ENCODE peak calls at places on chromosome 13, in nine cellular contexts. E is RWPE1, H is thoracic aorta, W is A549, U is GM06990, P is MM.1S, K is nephron progenitor cell, J is HFFc6, Y is progenitor cell of endocrine pancreas. B is an unnamed sample.

GRCh38 chr13:20160346-20161274 is at the start of gene GJA3:
- DNase-seq in E (peak), H (no peak), W (peak), U (peak), P (no peak), K (peak), J (no peak), Y (no peak), B (peak)

GRCh38 chr13:100645382-100645781 is 29.2 kb downstream of the TMTC4 start:
- DNase-seq in E (no peak), H (no peak), W (no peak), U (no peak), P (no peak), K (no peak), J (no peak), Y (no peak), B (no peak)

GRCh38 chr13:44902793-44903192 is 86.5 kb downstream of the NUFIP1 start:
- DNase-seq in E (no peak), H (no peak), W (no peak), U (no peak), P (no peak), K (no peak), J (no peak), Y (no peak), B (no peak)

GRCh38 chr13:26067601-26068000 is 15.8 kb upstream of the SHISA2 start:
- DNase-seq in E (no peak), H (no peak), W (no peak), U (no peak), P (no peak), K (no peak), J (peak), Y (no peak), B (no peak)

GRCh38 chr13:50127726-50128291 is 112.6 kb downstream of the KCNRG start:
- DNase-seq in E (no peak), H (no peak), W (no peak), U (peak), P (no peak), K (peak), J (no peak), Y (no peak), B (no peak)

GRCh38 chr13:109974354-109974753 is 188.0 kb upstream of the IRS2 start:
- DNase-seq in E (no peak), H (no peak), W (no peak), U (no peak), P (no peak), K (no peak), J (no peak), Y (no peak), B (no peak)

GRCh38 chr13:26486550-26486949 is 70.9 kb upstream of the WASF3 start:
- DNase-seq in E (no peak), H (no peak), W (no peak), U (no peak), P (no peak), K (no peak), J (no peak), Y (no peak), B (no peak)

GRCh38 chr13:102142473-102142826 is 259.4 kb downstream of the FGF14 start:
- DNase-seq in E (no peak), H (no peak), W (no peak), U (no peak), P (no peak), K (no peak), J (no peak), Y (no peak), B (no peak)

GRCh38 chr13:102620512-102620911 is 23.7 kb downstream of the TPP2 start:
- DNase-seq in E (no peak), H (no peak), W (no peak), U (no peak), P (no peak), K (no peak), J (no peak), Y (no peak), B (no peak)

GRCh38 chr13:105608132-105608531 is 927.3 kb downstream of the EFNB2 start:
- DNase-seq in E (no peak), H (no peak), W (no peak), U (no peak), P (no peak), K (no peak), J (no peak), Y (no peak), B (no peak)

GRCh38 chr13:67726979-67727378 is 496.8 kb upstream of the PCDH9 start:
- DNase-seq in E (no peak), H (no peak), W (no peak), U (no peak), P (no peak), K (no peak), J (no peak), Y (no peak), B (no peak)

GRCh38 chr13:75635621-75636338 is at the start of gene LMO7:
- DNase-seq in E (peak), H (no peak), W (peak), U (no peak), P (peak), K (peak), J (peak), Y (peak), B (peak)

GRCh38 chr13:73697166-73697565 is 437.0 kb downstream of the KLF12 start:
- DNase-seq in E (no peak), H (no peak), W (no peak), U (no peak), P (no peak), K (no peak), J (no peak), Y (no peak), B (no peak)

GRCh38 chr13:79808475-79808874 is 327.5 kb downstream of the NDFIP2 start:
- DNase-seq in E (no peak), H (no peak), W (no peak), U (no peak), P (no peak), K (no peak), J (no peak), Y (no peak), B (no peak)

GRCh38 chr13:94249512-94249911 is 230.0 kb downstream of the DCT start:
- DNase-seq in E (no peak), H (no peak), W (no peak), U (no peak), P (no peak), K (no peak), J (peak), Y (no peak), B (no peak)

GRCh38 chr13:97460853-97461252 is 26.9 kb downstream of the RAP2A start:
- DNase-seq in E (no peak), H (no peak), W (no peak), U (no peak), P (no peak), K (no peak), J (no peak), Y (no peak), B (no peak)

GRCh38 chr13:99471231-99472202 is 29.8 kb upstream of the TM9SF2 start:
- DNase-seq in E (no peak), H (no peak), W (no peak), U (no peak), P (no peak), K (no peak), J (peak), Y (no peak), B (no peak)

GRCh38 chr13:50916701-50917184 is 7.2 kb downstream of the RNASEH2B start:
- DNase-seq in E (no peak), H (no peak), W (no peak), U (peak), P (no peak), K (no peak), J (no peak), Y (no peak), B (peak)

GRCh38 chr13:94154362-94154761 is 325.1 kb downstream of the DCT start:
- DNase-seq in E (peak), H (no peak), W (no peak), U (no peak), P (no peak), K (no peak), J (peak), Y (no peak), B (no peak)

GRCh38 chr13:29713841-29714240 is 118.4 kb upstream of the SLC7A1 start:
- DNase-seq in E (peak), H (no peak), W (peak), U (no peak), P (no peak), K (no peak), J (peak), Y (no peak), B (no peak)

GRCh38 chr13:110391273-110391672 is 84.2 kb downstream of the COL4A2 start:
- DNase-seq in E (no peak), H (no peak), W (no peak), U (no peak), P (no peak), K (no peak), J (peak), Y (no peak), B (no peak)

GRCh38 chr13:98252931-98253470 is 75.9 kb upstream of the RNF113B start:
- DNase-seq in E (peak), H (no peak), W (no peak), U (no peak), P (no peak), K (no peak), J (peak), Y (no peak), B (no peak)

GRCh38 chr13:28047784-28048388 is 52.5 kb downstream of the FLT3 start:
- DNase-seq in E (peak), H (no peak), W (peak), U (peak), P (peak), K (no peak), J (peak), Y (no peak), B (peak)

GRCh38 chr13:102395174-102395573 is 6.7 kb downstream of the FGF14 start:
- DNase-seq in E (no peak), H (no peak), W (no peak), U (no peak), P (no peak), K (no peak), J (no peak), Y (no peak), B (no peak)

GRCh38 chr13:23709521-23709920 is 139.3 kb downstream of the TNFRSF19 start:
- DNase-seq in E (no peak), H (no peak), W (no peak), U (no peak), P (no peak), K (no peak), J (peak), Y (no peak), B (no peak)
- TF ChIP-seq CTCF in E (no peak), H (no peak), W (no peak), U (peak), P (no peak), K (no peak), J (peak), Y (no peak), B (no peak)

GRCh38 chr13:107450931-107451330 is 764.4 kb downstream of the LIG4 start:
- DNase-seq in E (peak), H (peak), W (no peak), U (no peak), P (peak), K (no peak), J (no peak), Y (no peak), B (no peak)
- TF ChIP-seq CTCF in E (no peak), H (no peak), W (no peak), U (no peak), P (no peak), K (no peak), J (no peak), Y (no peak), B (no peak)

GRCh38 chr13:43195551-43195950 is 172.2 kb downstream of the DNAJC15 start:
- DNase-seq in E (no peak), H (no peak), W (no peak), U (no peak), P (no peak), K (no peak), J (no peak), Y (no peak), B (peak)
- TF ChIP-seq CTCF in E (no peak), H (no peak), W (no peak), U (peak), P (no peak), K (no peak), J (peak), Y (no peak), B (no peak)

DNA sequence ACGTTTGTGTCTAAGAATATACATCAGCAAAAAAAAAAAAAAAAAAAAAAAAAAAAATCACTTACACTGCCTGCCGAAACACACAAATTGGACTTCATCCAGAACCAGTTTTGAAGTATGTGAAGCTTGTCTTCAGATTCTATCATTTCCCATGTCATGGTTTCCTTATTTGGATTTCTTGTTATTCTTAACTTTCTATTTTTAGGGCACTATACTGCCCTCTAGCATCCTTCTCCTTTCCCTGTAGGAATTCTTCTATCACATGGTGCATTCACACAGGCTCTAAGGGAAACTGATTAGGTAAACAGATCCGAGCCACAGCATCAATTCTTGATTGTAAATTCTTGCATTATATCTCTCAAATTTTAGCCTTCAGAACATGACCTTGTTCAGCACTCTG is 1507.5 kb downstream of the OLFM4 start:
- DNase-seq in E (peak), H (no peak), W (no peak), U (no peak), P (no peak), K (no peak), J (no peak), Y (no peak), B (no peak)
- TF ChIP-seq CTCF in E (no peak), H (no peak), W (no peak), U (no peak), P (no peak), K (peak), J (no peak), Y (peak), B (no peak)

B was measured in GM20000.